ENCODE peak calls at places on chromosome 12, in ten cellular contexts. D is activated CD8-positive, alpha-beta memory T cell treated with anti-CD3 and anti-CD28 coated beads, Interleukin-2, amount 10 ng/mL, durations not matched to agents 7 days and 5 days; P is SIG-M5; F is fibroblast of lung; M is amniotic stem cell; Y is ELF-1; I is M059J; L is posterior vena cava; Z is NCI-H1417; V is right cardiac atrium. O is an unnamed sample.

GRCh38 chr12:92471551-92471950 is 231.2 kb upstream of the PLEKHG7 start:
- DNase-seq in D (no peak), P (no peak), F (no peak), M (no peak), Y (no peak), I (no peak), L (no peak), Z (no peak), V (no peak), O (no peak)

GRCh38 chr12:64008596-64008995 is 164.1 kb downstream of the SRGAP1 start:
- DNase-seq in D (no peak), P (no peak), F (no peak), M (no peak), Y (no peak), I (no peak), L (no peak), Z (no peak), V (no peak), O (no peak)

GRCh38 chr12:9096563-9097176 is 19.0 kb downstream of the A2M start:
- DNase-seq in D (no peak), P (peak), F (no peak), M (no peak), Y (no peak), I (no peak), L (no peak), Z (no peak), V (no peak), O (peak)

GRCh38 chr12:55815473-55815872 is 2.1 kb downstream of the SARNP start:
- DNase-seq in D (no peak), P (no peak), F (no peak), M (no peak), Y (no peak), I (no peak), L (no peak), Z (no peak), V (no peak), O (no peak)

GRCh38 chr12:113461666-113462065 is 10.0 kb downstream of the LHX5 start:
- DNase-seq in D (no peak), P (no peak), F (no peak), M (no peak), Y (peak), I (peak), L (no peak), Z (peak), V (no peak), O (peak)

GRCh38 chr12:11779286-11779685 is 129.8 kb downstream of the ETV6 start:
- DNase-seq in D (no peak), P (no peak), F (peak), M (no peak), Y (no peak), I (no peak), L (no peak), Z (no peak), V (no peak), O (no peak)

GRCh38 chr12:76666272-76666845 is 97.6 kb upstream of the ZDHHC17 start:
- DNase-seq in D (no peak), P (no peak), F (no peak), M (no peak), Y (no peak), I (no peak), L (no peak), Z (peak), V (no peak), O (no peak)

GRCh38 chr12:129049917-129050316 is 196.6 kb downstream of the GLT1D1 start:
- DNase-seq in D (no peak), P (no peak), F (peak), M (no peak), Y (peak), I (peak), L (no peak), Z (peak), V (no peak), O (peak)